ENCODE peak calls at places on chromosome 5, in eight cellular contexts. One of them, this sample, is unnamed.

GRCh38 chr5:95878417-95879323 is 56.1 kb upstream of the GLRX start:
- DNase-seq in left ventricle myocardium inferior: no peak
- DNase-seq in brain microvascular endothelial cell: no peak
- DNase-seq in fibroblast of pulmonary artery: no peak
- DNase-seq in HFF-Myc: no peak
- DNase-seq in AG04449: no peak
- DNase-seq in heart right ventricle: no peak
- DNase-seq in stomach: no peak
- DNase-seq in this sample: no peak

GRCh38 chr5:36667826-36668225 is 61.4 kb downstream of the SLC1A3 start:
- DNase-seq in fibroblast of pulmonary artery: peak; percentile 11
- DNase-seq in heart right ventricle: no peak
- DNase-seq in AG04449: no peak
- DNase-seq in HFF-Myc: no peak
- DNase-seq in stomach: no peak
- DNase-seq in left ventricle myocardium inferior: no peak
- DNase-seq in brain microvascular endothelial cell: no peak
- DNase-seq in this sample: no peak

GRCh38 chr5:150022163-150022540 is 21.6 kb downstream of the HMGXB3 start:
- DNase-seq in stomach: no peak
- DNase-seq in left ventricle myocardium inferior: no peak
- DNase-seq in fibroblast of pulmonary artery: peak; percentile 96
- DNase-seq in heart right ventricle: peak; percentile 61
- DNase-seq in AG04449: no peak
- DNase-seq in HFF-Myc: no peak
- DNase-seq in brain microvascular endothelial cell: peak; percentile 79
- DNase-seq in this sample: peak; percentile 69

GRCh38 chr5:93915142-93915553 is 173.7 kb upstream of the POU5F2 start:
- DNase-seq in AG04449: no peak
- DNase-seq in HFF-Myc: peak; percentile 24
- DNase-seq in brain microvascular endothelial cell: no peak
- DNase-seq in fibroblast of pulmonary artery: peak; percentile 81
- DNase-seq in left ventricle myocardium inferior: no peak
- DNase-seq in heart right ventricle: no peak
- DNase-seq in stomach: no peak
- DNase-seq in this sample: peak; percentile 15

GRCh38 chr5:144487207-144487606 is 316.5 kb downstream of the KCTD16 start:
- DNase-seq in stomach: no peak
- DNase-seq in AG04449: no peak
- DNase-seq in left ventricle myocardium inferior: no peak
- DNase-seq in brain microvascular endothelial cell: no peak
- DNase-seq in HFF-Myc: no peak
- DNase-seq in heart right ventricle: no peak
- DNase-seq in fibroblast of pulmonary artery: no peak
- DNase-seq in this sample: no peak

GRCh38 chr5:132821791-132822190 is 8.7 kb downstream of the SHROOM1 start:
- DNase-seq in fibroblast of pulmonary artery: no peak
- DNase-seq in AG04449: no peak
- DNase-seq in HFF-Myc: no peak
- DNase-seq in brain microvascular endothelial cell: no peak
- DNase-seq in left ventricle myocardium inferior: no peak
- DNase-seq in heart right ventricle: no peak
- DNase-seq in stomach: no peak
- DNase-seq in this sample: no peak

GRCh38 chr5:154467655-154468354 is 10.2 kb downstream of the HAND1 start:
- DNase-seq in AG04449: no peak
- DNase-seq in left ventricle myocardium inferior: peak; percentile 76
- DNase-seq in fibroblast of pulmonary artery: peak; percentile 76
- DNase-seq in stomach: peak; percentile 80
- DNase-seq in heart right ventricle: peak; percentile 76
- DNase-seq in HFF-Myc: no peak
- DNase-seq in brain microvascular endothelial cell: peak; percentile 57
- DNase-seq in this sample: no peak

GRCh38 chr5:127096328-127096993 is 23.2 kb upstream of the C5orf63 start:
- DNase-seq in HFF-Myc: no peak
- DNase-seq in brain microvascular endothelial cell: no peak
- DNase-seq in left ventricle myocardium inferior: no peak
- DNase-seq in fibroblast of pulmonary artery: no peak
- DNase-seq in heart right ventricle: no peak
- DNase-seq in stomach: no peak
- DNase-seq in AG04449: no peak
- DNase-seq in this sample: no peak

GRCh38 chr5:107331882-107332281 is 338.9 kb downstream of the EFNA5 start:
- DNase-seq in stomach: no peak
- DNase-seq in brain microvascular endothelial cell: no peak
- DNase-seq in fibroblast of pulmonary artery: peak; percentile 70
- DNase-seq in HFF-Myc: no peak
- DNase-seq in AG04449: no peak
- DNase-seq in left ventricle myocardium inferior: no peak
- DNase-seq in heart right ventricle: no peak
- DNase-seq in this sample: no peak

GRCh38 chr5:66239034-66239433 is 94.9 kb downstream of the SREK1 start:
- DNase-seq in heart right ventricle: no peak
- DNase-seq in left ventricle myocardium inferior: no peak
- DNase-seq in fibroblast of pulmonary artery: peak; percentile 26
- DNase-seq in stomach: no peak
- DNase-seq in AG04449: no peak
- DNase-seq in HFF-Myc: no peak
- DNase-seq in brain microvascular endothelial cell: no peak
- DNase-seq in this sample: no peak
- TF ChIP-seq CTCF in heart right ventricle: peak; percentile 40
- TF ChIP-seq CTCF in left ventricle myocardium inferior: peak; percentile 43
- TF ChIP-seq CTCF in fibroblast of pulmonary artery: peak; percentile 18
- TF ChIP-seq CTCF in stomach: no peak
- TF ChIP-seq CTCF in AG04449: no peak
- TF ChIP-seq CTCF in HFF-Myc: no peak
- TF ChIP-seq CTCF in brain microvascular endothelial cell: peak; percentile 35
- TF ChIP-seq CTCF in this sample: no peak

GRCh38 chr5:60842859-60843692 is 993 bp downstream of the ELOVL7 start:
- DNase-seq in left ventricle myocardium inferior: no peak
- DNase-seq in fibroblast of pulmonary artery: no peak
- DNase-seq in HFF-Myc: no peak
- DNase-seq in AG04449: no peak
- DNase-seq in heart right ventricle: no peak
- DNase-seq in stomach: no peak
- DNase-seq in brain microvascular endothelial cell: no peak
- DNase-seq in this sample: no peak
- TF ChIP-seq CTCF in left ventricle myocardium inferior: no peak
- TF ChIP-seq CTCF in fibroblast of pulmonary artery: no peak
- TF ChIP-seq CTCF in HFF-Myc: no peak
- TF ChIP-seq CTCF in AG04449: no peak
- TF ChIP-seq CTCF in heart right ventricle: no peak
- TF ChIP-seq CTCF in stomach: no peak
- TF ChIP-seq CTCF in brain microvascular endothelial cell: no peak
- TF ChIP-seq CTCF in this sample: no peak

GRCh38 chr5:179866241-179867078 is 7.8 kb upstream of the MRNIP start:
- DNase-seq in AG04449: no peak
- DNase-seq in stomach: no peak
- DNase-seq in fibroblast of pulmonary artery: no peak
- DNase-seq in left ventricle myocardium inferior: no peak
- DNase-seq in heart right ventricle: no peak
- DNase-seq in brain microvascular endothelial cell: no peak
- DNase-seq in HFF-Myc: no peak
- DNase-seq in this sample: no peak
- TF ChIP-seq CTCF in AG04449: no peak
- TF ChIP-seq CTCF in stomach: no peak
- TF ChIP-seq CTCF in fibroblast of pulmonary artery: no peak
- TF ChIP-seq CTCF in left ventricle myocardium inferior: peak; percentile 13
- TF ChIP-seq CTCF in heart right ventricle: no peak
- TF ChIP-seq CTCF in brain microvascular endothelial cell: peak; percentile 17
- TF ChIP-seq CTCF in HFF-Myc: peak; percentile 11
- TF ChIP-seq CTCF in this sample: no peak

GRCh38 chr5:179250561-179251225 is 94.6 kb downstream of the ADAMTS2 start:
- DNase-seq in stomach: no peak
- DNase-seq in brain microvascular endothelial cell: no peak
- DNase-seq in left ventricle myocardium inferior: no peak
- DNase-seq in AG04449: no peak
- DNase-seq in fibroblast of pulmonary artery: no peak
- DNase-seq in heart right ventricle: no peak
- DNase-seq in HFF-Myc: no peak
- DNase-seq in this sample: no peak
- TF ChIP-seq CTCF in stomach: no peak
- TF ChIP-seq CTCF in brain microvascular endothelial cell: no peak
- TF ChIP-seq CTCF in left ventricle myocardium inferior: no peak
- TF ChIP-seq CTCF in AG04449: no peak
- TF ChIP-seq CTCF in fibroblast of pulmonary artery: no peak
- TF ChIP-seq CTCF in heart right ventricle: no peak
- TF ChIP-seq CTCF in HFF-Myc: no peak
- TF ChIP-seq CTCF in this sample: no peak

GRCh38 chr5:1934056-1934394 is 51.3 kb upstream of the IRX4 start:
- DNase-seq in left ventricle myocardium inferior: no peak
- DNase-seq in HFF-Myc: no peak
- DNase-seq in AG04449: no peak
- DNase-seq in stomach: no peak
- DNase-seq in fibroblast of pulmonary artery: no peak
- DNase-seq in heart right ventricle: no peak
- DNase-seq in brain microvascular endothelial cell: no peak
- DNase-seq in this sample: no peak
- TF ChIP-seq CTCF in left ventricle myocardium inferior: no peak
- TF ChIP-seq CTCF in HFF-Myc: no peak
- TF ChIP-seq CTCF in AG04449: no peak
- TF ChIP-seq CTCF in stomach: no peak
- TF ChIP-seq CTCF in fibroblast of pulmonary artery: no peak
- TF ChIP-seq CTCF in heart right ventricle: no peak
- TF ChIP-seq CTCF in brain microvascular endothelial cell: no peak
- TF ChIP-seq CTCF in this sample: no peak

DNA sequence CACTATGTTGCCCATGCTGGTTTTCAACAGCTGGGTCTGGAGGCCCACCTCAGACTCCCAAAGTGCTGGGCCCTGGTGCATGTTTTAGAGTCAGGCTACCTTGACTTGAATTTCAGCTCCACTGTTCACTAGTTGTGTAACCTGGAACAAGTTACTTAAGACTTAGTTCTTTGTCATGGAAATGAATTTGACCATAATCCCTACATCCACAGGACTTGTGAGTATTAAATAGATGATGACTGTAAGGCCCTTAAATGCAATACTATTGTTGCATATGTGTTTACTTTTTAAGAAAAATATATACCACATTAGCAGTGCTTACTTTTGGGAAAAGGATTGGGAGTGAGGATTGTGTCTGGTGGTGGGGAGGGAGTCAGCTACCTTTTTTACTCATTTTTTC is 16.4 kb downstream of the PAIP2 start:
- DNase-seq in HFF-Myc: no peak
- DNase-seq in heart right ventricle: no peak
- DNase-seq in stomach: no peak
- DNase-seq in left ventricle myocardium inferior: no peak
- DNase-seq in AG04449: no peak
- DNase-seq in fibroblast of pulmonary artery: no peak
- DNase-seq in brain microvascular endothelial cell: no peak
- DNase-seq in this sample: no peak
- TF ChIP-seq CTCF in HFF-Myc: no peak
- TF ChIP-seq CTCF in heart right ventricle: no peak
- TF ChIP-seq CTCF in stomach: no peak
- TF ChIP-seq CTCF in left ventricle myocardium inferior: no peak
- TF ChIP-seq CTCF in AG04449: no peak
- TF ChIP-seq CTCF in fibroblast of pulmonary artery: no peak
- TF ChIP-seq CTCF in brain microvascular endothelial cell: no peak
- TF ChIP-seq CTCF in this sample: no peak

DNA sequence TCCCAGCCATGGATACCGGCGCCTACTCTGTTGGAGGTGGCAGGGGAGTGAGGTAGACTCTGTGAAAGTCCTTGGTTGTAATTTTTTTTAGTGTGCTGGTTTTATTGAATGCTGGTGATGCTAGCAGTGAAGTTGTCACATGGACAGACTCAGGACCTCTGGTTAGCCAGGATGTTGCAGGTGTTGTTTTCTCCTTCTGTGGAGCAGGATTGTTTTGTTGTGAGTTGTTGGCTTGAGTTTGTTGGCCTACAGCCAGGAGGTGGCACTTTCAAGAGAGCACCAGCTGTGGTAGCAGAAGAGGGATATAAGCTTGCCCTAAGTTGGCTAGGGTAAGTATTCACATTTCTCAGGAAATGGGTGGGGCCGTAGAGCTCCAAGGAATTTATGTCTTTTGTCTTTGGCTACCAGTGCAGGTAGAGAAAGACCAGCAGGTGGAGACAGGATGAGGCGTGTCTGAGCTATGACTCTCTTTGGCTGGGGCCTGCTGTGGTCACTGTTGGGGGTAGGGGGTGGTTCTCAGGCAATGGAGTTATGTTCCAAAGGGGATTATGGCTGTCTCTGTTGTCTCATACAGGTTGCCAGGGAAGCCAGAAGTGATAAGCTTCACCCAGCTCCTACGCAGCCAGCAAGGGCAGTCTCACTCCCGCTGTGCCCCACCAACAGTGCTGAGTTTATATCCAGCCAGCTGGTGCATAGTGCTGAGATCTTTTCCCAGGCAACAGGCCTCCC is 248.7 kb downstream of the TAF11L14 start:
- DNase-seq in fibroblast of pulmonary artery: no peak
- DNase-seq in left ventricle myocardium inferior: no peak
- DNase-seq in brain microvascular endothelial cell: no peak
- DNase-seq in AG04449: no peak
- DNase-seq in stomach: no peak
- DNase-seq in HFF-Myc: no peak
- DNase-seq in heart right ventricle: no peak
- DNase-seq in this sample: no peak
- TF ChIP-seq CTCF in fibroblast of pulmonary artery: no peak
- TF ChIP-seq CTCF in left ventricle myocardium inferior: no peak
- TF ChIP-seq CTCF in brain microvascular endothelial cell: no peak
- TF ChIP-seq CTCF in AG04449: no peak
- TF ChIP-seq CTCF in stomach: no peak
- TF ChIP-seq CTCF in HFF-Myc: no peak
- TF ChIP-seq CTCF in heart right ventricle: no peak
- TF ChIP-seq CTCF in this sample: no peak

GRCh38 chr5:52787600-52788504 is at the start of the genes ITGA1 and PELO:
- DNase-seq in left ventricle myocardium inferior: peak; percentile 67
- DNase-seq in heart right ventricle: peak; percentile 77
- DNase-seq in HFF-Myc: no peak
- DNase-seq in AG04449: no peak
- DNase-seq in fibroblast of pulmonary artery: peak; percentile 91
- DNase-seq in stomach: peak; percentile 65
- DNase-seq in brain microvascular endothelial cell: peak; percentile 83
- DNase-seq in this sample: peak; percentile 59
- TF ChIP-seq CTCF in left ventricle myocardium inferior: peak; percentile 63
- TF ChIP-seq CTCF in heart right ventricle: peak; percentile 74
- TF ChIP-seq CTCF in HFF-Myc: peak; percentile 24
- TF ChIP-seq CTCF in AG04449: peak; percentile 57
- TF ChIP-seq CTCF in fibroblast of pulmonary artery: no peak
- TF ChIP-seq CTCF in stomach: no peak
- TF ChIP-seq CTCF in brain microvascular endothelial cell: peak; percentile 31
- TF ChIP-seq CTCF in this sample: peak; percentile 20